ENCODE peak calls at places on chromosomes 2 and 18, in eight cellular contexts. O, Y, I, H, Q, C, K and P are unnamed samples.
A peak's percentile ranks its signal among the peaks of the same experiment; 100 is the strongest.

GRCh38 chr18:70453058-70453775 is 164.4 kb downstream of the SOCS6 start:
- DNase-seq in O (no peak), Y (no peak), I (no peak), H (no peak), Q (peak; percentile 40), C (peak; percentile 63), K (no peak), P (no peak)

GRCh38 chr2:172997031-172997430 is 78.6 kb upstream of the MAP3K20 start:
- DNase-seq in O (no peak), Y (no peak), I (no peak), H (no peak), Q (no peak), C (no peak), K (no peak), P (no peak)

GRCh38 chr2:47818777-47819176 is 35.8 kb downstream of the MSH6 start:
- DNase-seq in O (no peak), Y (no peak), I (peak; percentile 27), H (no peak), Q (no peak), C (no peak), K (no peak), P (no peak)

GRCh38 chr18:46378864-46379207 is 274.7 kb downstream of the HAUS1 start:
- DNase-seq in O (no peak), Y (no peak), I (no peak), H (no peak), Q (no peak), C (no peak), K (no peak), P (no peak)

GRCh38 chr2:12824771-12825363 is 108.1 kb downstream of the TRIB2 start:
- DNase-seq in O (no peak), Y (no peak), I (no peak), H (no peak), Q (no peak), C (peak; percentile 16), K (no peak), P (no peak)

GRCh38 chr2:164314148-164314547 is 307.1 kb downstream of the GRB14 start:
- DNase-seq in O (no peak), Y (no peak), I (peak; percentile 4), H (peak; percentile 57), Q (no peak), C (peak; percentile 8), K (peak; percentile 23), P (no peak)

GRCh38 chr2:104033399-104033798 is 820.5 kb upstream of the POU3F3 start:
- DNase-seq in O (no peak), Y (no peak), I (no peak), H (peak; percentile 30), Q (peak; percentile 1), C (no peak), K (no peak), P (no peak)

GRCh38 chr2:237324446-237325236 is 89.3 kb downstream of the COL6A3 start:
- DNase-seq in O (no peak), Y (no peak), I (peak; percentile 32), H (no peak), Q (no peak), C (peak; percentile 90), K (no peak), P (no peak)

GRCh38 chr18:72869786-72870185 is 2.0 kb upstream of the NETO1 start:
- DNase-seq in O (no peak), Y (no peak), I (no peak), H (no peak), Q (no peak), C (no peak), K (no peak), P (no peak)

GRCh38 chr2:216603010-216603883 is 30.0 kb upstream of the IGFBP2 start:
- DNase-seq in O (peak; percentile 76), Y (no peak), I (no peak), H (no peak), Q (no peak), C (peak; percentile 36), K (peak; percentile 25), P (no peak)

GRCh38 chr2:241898681-241899270 is 29.2 kb downstream of the RTP5 start:
- DNase-seq in O (peak; percentile 52), Y (no peak), I (no peak), H (no peak), Q (no peak), C (no peak), K (no peak), P (no peak)

GRCh38 chr2:220478305-220479058 is 851.1 kb downstream of the SLC4A3 start:
- DNase-seq in O (no peak), Y (no peak), I (peak; percentile 25), H (no peak), Q (no peak), C (no peak), K (no peak), P (no peak)

DNA sequence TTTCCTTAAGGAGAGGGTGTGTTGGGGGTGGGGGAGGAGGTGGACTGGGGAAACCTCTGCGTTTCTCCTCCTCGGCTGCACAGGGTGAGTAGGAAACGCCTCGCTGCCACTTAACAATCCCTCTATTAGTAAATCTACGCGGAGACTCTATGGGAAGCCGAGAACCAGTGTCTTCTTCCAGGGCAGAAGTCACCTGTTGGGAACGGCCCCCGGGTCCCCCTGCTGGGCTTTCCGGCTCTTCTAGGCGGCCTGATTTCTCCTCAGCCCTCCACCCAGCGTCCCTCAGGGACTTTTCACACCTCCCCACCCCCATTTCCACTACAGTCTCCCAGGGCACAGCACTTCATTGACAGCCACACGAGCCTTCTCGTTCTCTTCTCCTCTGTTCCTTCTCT is 2.1 kb upstream of the SP9 start:
- DNase-seq in O (no peak), Y (no peak), I (no peak), H (no peak), Q (no peak), C (no peak), K (no peak), P (no peak)
- TF ChIP-seq CTCF in O (no peak), Y (peak; percentile 25), I (no peak), H (no peak), Q (no peak), C (no peak), K (no peak), P (no peak)

DNA sequence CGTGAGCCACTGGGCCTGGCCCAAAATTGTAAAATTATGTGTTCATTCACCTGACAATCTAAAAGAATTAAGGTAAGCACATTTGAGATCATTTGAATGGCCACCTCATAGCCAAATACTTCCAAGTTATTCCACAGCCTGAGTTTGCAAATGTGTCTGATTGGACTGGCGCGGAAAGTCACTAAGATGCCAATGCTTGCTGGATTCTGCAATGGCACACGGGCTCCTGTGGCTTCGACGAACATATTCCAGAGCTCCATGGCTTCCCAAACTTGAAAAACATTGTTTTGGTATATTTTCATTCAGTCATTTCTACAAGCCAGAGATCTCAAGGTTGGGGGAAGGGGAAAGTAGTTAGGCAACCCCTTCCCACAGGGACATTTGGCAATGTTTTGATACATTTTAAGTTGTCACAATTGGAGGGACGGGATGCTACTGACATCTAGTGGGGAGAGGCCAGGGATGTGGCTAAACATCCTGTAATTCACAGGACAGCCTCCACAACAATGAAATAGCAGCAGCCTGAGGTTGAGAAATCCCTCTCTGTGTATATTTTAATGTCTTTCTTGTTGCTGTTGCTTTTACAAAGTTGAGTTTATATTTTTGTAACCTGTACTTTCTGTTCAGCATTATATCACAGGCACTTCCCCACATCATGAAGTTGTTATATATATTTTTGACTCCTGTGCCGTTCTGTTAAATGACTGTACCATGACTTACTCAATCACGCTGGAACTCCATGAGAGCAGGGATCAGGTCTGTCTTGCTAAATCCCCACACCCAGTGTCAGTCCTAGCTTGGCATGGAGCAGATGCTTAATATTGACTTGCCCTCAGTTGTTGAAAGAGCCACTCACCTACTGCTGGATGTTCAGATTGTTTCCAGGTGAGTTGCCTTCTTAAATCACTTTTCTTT is 56.9 kb downstream of the COL4A4 start:
- DNase-seq in O (no peak), Y (peak; percentile 32), I (peak; percentile 38), H (peak; percentile 81), Q (peak; percentile 71), C (peak; percentile 83), K (peak; percentile 47), P (peak; percentile 1)
- TF ChIP-seq CTCF in O (peak; percentile 58), Y (peak; percentile 86), I (peak; percentile 57), H (peak; percentile 85), Q (peak; percentile 80), C (peak; percentile 85), K (peak; percentile 81), P (peak; percentile 75)

DNA sequence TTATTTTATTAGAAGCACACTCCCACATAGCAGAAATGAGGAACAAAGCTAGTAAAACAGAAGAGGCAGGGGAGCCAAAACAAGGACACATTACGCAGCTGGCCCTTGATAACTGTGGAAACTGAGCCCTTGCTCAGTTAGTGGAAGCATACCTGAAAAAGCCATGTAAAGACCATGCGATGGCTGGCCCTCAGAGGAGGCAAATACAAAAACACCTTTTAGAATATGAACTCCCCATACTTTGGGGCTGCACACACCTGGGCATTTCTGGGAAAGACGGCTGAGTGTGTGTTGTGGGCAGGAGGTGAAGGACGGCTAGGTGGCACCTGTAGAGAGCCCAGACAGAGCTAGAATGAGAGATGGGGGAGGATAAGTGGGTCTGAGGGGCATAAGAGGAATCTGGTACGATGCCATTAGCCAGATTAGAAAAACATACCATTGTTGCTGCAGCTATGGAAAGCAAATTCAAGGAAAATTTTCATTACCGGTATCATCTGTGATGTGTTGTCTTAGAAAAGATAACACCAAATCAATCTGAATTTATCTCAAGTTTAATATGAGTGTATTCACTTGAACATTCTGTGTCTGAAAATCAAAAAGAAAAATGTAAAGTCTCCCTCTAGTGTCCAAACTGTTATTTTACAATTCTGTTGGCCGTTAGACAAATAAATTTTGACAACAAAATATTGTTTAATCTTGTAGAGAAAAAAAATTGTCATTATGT is 45.2 kb upstream of the SULT1C3 start:
- DNase-seq in O (no peak), Y (no peak), I (no peak), H (no peak), Q (no peak), C (peak; percentile 17), K (no peak), P (no peak)
- TF ChIP-seq CTCF in O (peak; percentile 29), Y (peak; percentile 31), I (peak; percentile 31), H (no peak), Q (no peak), C (no peak), K (peak; percentile 67), P (peak; percentile 14)

GRCh38 chr2:101899871-101900270 is 91.9 kb upstream of the IL1R2 start:
- DNase-seq in O (no peak), Y (no peak), I (no peak), H (no peak), Q (no peak), C (no peak), K (peak; percentile 89), P (peak; percentile 14)

GRCh38 chr2:101899257-101899656 is 92.5 kb upstream of the IL1R2 start:
- DNase-seq in O (no peak), Y (no peak), I (no peak), H (no peak), Q (no peak), C (no peak), K (no peak), P (no peak)

GRCh38 chr2:101902169-101902568 is 89.6 kb upstream of the IL1R2 start:
- DNase-seq in O (no peak), Y (no peak), I (no peak), H (no peak), Q (no peak), C (no peak), K (no peak), P (no peak)

GRCh38 chr2:101901241-101901640 is 90.5 kb upstream of the IL1R2 start:
- DNase-seq in O (no peak), Y (no peak), I (no peak), H (no peak), Q (no peak), C (no peak), K (no peak), P (no peak)

DNA sequence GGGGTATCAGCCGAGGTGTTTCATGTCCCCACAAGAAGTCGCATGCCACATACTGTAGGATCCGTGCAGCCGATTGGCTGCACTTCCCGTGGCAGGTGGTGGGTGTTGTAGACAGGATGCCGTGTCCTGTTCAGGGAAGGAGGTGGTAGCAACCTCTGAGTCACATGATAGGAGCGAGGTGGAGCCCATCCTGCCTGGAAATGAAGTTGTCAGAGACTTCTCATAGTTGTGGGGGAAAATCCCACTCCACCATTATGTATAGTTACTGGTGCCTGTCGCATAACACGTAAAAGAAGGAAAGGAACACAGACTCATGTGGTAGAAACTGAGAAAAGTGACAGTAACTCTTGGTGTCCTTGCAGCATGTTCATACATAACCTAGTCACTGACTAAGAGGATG is 91.4 kb upstream of the IL1R2 start:
- DNase-seq in O (no peak), Y (no peak), I (no peak), H (no peak), Q (no peak), C (no peak), K (peak; percentile 92), P (no peak)
- TF ChIP-seq CTCF in O (no peak), Y (no peak), I (no peak), H (no peak), Q (no peak), C (no peak), K (no peak), P (no peak)